ENCODE peak calls at places on chromosomes 13 and 19, in five cellular contexts. One of them, this sample, is unnamed.
A peak's percentile ranks its signal among the peaks of the same experiment; 100 is the strongest.

GRCh38 chr13:31046711-31047279 is 114.3 kb downstream of the TEX26 start:
- DNase-seq in H9: no peak
- DNase-seq in IMR-90: peak; percentile 68
- DNase-seq in mesenchymal stem cell: peak; percentile 95
- DNase-seq in neuronal stem cell: no peak
- DNase-seq in this sample: no peak

GRCh38 chr13:99339736-99340392 is 32.7 kb upstream of the GPR183 start:
- DNase-seq in neuronal stem cell: no peak
- DNase-seq in IMR-90: peak; percentile 72
- DNase-seq in mesenchymal stem cell: peak; percentile 54
- DNase-seq in H9: no peak
- DNase-seq in this sample: peak; percentile 55

GRCh38 chr13:75796825-75797224 is 160.7 kb downstream of the LMO7 start:
- DNase-seq in mesenchymal stem cell: no peak
- DNase-seq in neuronal stem cell: no peak
- DNase-seq in H9: no peak
- DNase-seq in IMR-90: no peak
- DNase-seq in this sample: no peak

GRCh38 chr13:37995052-37995451 is 125.5 kb upstream of the TRPC4 start:
- DNase-seq in H9: no peak
- DNase-seq in mesenchymal stem cell: peak; percentile 54
- DNase-seq in IMR-90: peak; percentile 0
- DNase-seq in neuronal stem cell: peak; percentile 27
- DNase-seq in this sample: no peak

GRCh38 chr13:29654807-29655547 is 59.5 kb upstream of the SLC7A1 start:
- DNase-seq in neuronal stem cell: no peak
- DNase-seq in mesenchymal stem cell: no peak
- DNase-seq in H9: no peak
- DNase-seq in IMR-90: peak; percentile 86
- DNase-seq in this sample: no peak

GRCh38 chr13:25267715-25268114 is 19.6 kb downstream of the MTMR6 start:
- DNase-seq in IMR-90: peak; percentile 26
- DNase-seq in H9: no peak
- DNase-seq in neuronal stem cell: no peak
- DNase-seq in mesenchymal stem cell: peak; percentile 40
- DNase-seq in this sample: no peak

GRCh38 chr13:45674908-45675307 is 27.2 kb upstream of the CBY2 start:
- DNase-seq in neuronal stem cell: peak; percentile 9
- DNase-seq in H9: no peak
- DNase-seq in IMR-90: peak; percentile 52
- DNase-seq in mesenchymal stem cell: peak; percentile 18
- DNase-seq in this sample: no peak

GRCh38 chr19:49954933-49955332 is 6.0 kb downstream of the SIGLEC11 start:
- DNase-seq in IMR-90: peak; percentile 16
- DNase-seq in H9: no peak
- DNase-seq in neuronal stem cell: no peak
- DNase-seq in mesenchymal stem cell: no peak
- DNase-seq in this sample: no peak

GRCh38 chr19:12664406-12665280 is 1.9 kb downstream of the MAN2B1 start:
- DNase-seq in mesenchymal stem cell: no peak
- DNase-seq in neuronal stem cell: no peak
- DNase-seq in IMR-90: no peak
- DNase-seq in H9: peak; percentile 96
- DNase-seq in this sample: no peak

GRCh38 chr13:101626925-101627555 is 174.6 kb downstream of the ITGBL1 start:
- DNase-seq in mesenchymal stem cell: peak; percentile 32
- DNase-seq in IMR-90: peak; percentile 2
- DNase-seq in neuronal stem cell: no peak
- DNase-seq in H9: no peak
- DNase-seq in this sample: no peak

GRCh38 chr13:99464441-99464949 is 36.8 kb upstream of the TM9SF2 start:
- DNase-seq in neuronal stem cell: no peak
- DNase-seq in mesenchymal stem cell: peak; percentile 42
- DNase-seq in IMR-90: peak; percentile 48
- DNase-seq in H9: no peak
- DNase-seq in this sample: no peak

GRCh38 chr13:94323746-94324408 is 155.6 kb downstream of the DCT start:
- DNase-seq in mesenchymal stem cell: no peak
- DNase-seq in IMR-90: no peak
- DNase-seq in H9: no peak
- DNase-seq in neuronal stem cell: no peak
- DNase-seq in this sample: no peak

GRCh38 chr13:59452189-59452588 is 711.5 kb downstream of the DIAPH3 start:
- DNase-seq in IMR-90: no peak
- DNase-seq in H9: no peak
- DNase-seq in neuronal stem cell: no peak
- DNase-seq in mesenchymal stem cell: no peak
- DNase-seq in this sample: peak; percentile 26

GRCh38 chr13:45349438-45349837 is 8.5 kb upstream of the TPT1 start:
- DNase-seq in H9: no peak
- DNase-seq in IMR-90: peak; percentile 51
- DNase-seq in neuronal stem cell: no peak
- DNase-seq in mesenchymal stem cell: peak; percentile 75
- DNase-seq in this sample: no peak

GRCh38 chr13:70817571-70817970 is 709.3 kb upstream of the KLHL1 start:
- DNase-seq in mesenchymal stem cell: peak; percentile 56
- DNase-seq in IMR-90: peak; percentile 41
- DNase-seq in H9: no peak
- DNase-seq in neuronal stem cell: no peak
- DNase-seq in this sample: no peak

GRCh38 chr19:18311495-18311894 is 11.4 kb downstream of the LSM4 start:
- DNase-seq in mesenchymal stem cell: no peak
- DNase-seq in IMR-90: no peak
- DNase-seq in neuronal stem cell: no peak
- DNase-seq in H9: no peak
- DNase-seq in this sample: no peak

GRCh38 chr13:52371736-52372247 is 34.2 kb downstream of the THSD1 start:
- DNase-seq in neuronal stem cell: peak; percentile 4
- DNase-seq in mesenchymal stem cell: peak; percentile 22
- DNase-seq in H9: no peak
- DNase-seq in IMR-90: peak; percentile 63
- DNase-seq in this sample: no peak

GRCh38 chr13:77985866-77986636 is 67.4 kb upstream of the EDNRB start:
- DNase-seq in H9: no peak
- DNase-seq in mesenchymal stem cell: no peak
- DNase-seq in neuronal stem cell: no peak
- DNase-seq in IMR-90: no peak
- DNase-seq in this sample: no peak

GRCh38 chr19:51354742-51355148 is 11.4 kb downstream of the ETFB start:
- DNase-seq in mesenchymal stem cell: peak; percentile 46
- DNase-seq in neuronal stem cell: peak; percentile 87
- DNase-seq in IMR-90: peak; percentile 19
- DNase-seq in H9: peak; percentile 73
- DNase-seq in this sample: no peak

GRCh38 chr13:47904891-47905290 is 96.2 kb downstream of the SUCLA2 start:
- DNase-seq in mesenchymal stem cell: no peak
- DNase-seq in IMR-90: no peak
- DNase-seq in neuronal stem cell: no peak
- DNase-seq in H9: no peak
- DNase-seq in this sample: no peak

GRCh38 chr13:99948411-99948810 is 23.2 kb downstream of the ZIC5 start:
- DNase-seq in neuronal stem cell: no peak
- DNase-seq in H9: no peak
- DNase-seq in mesenchymal stem cell: no peak
- DNase-seq in IMR-90: no peak
- DNase-seq in this sample: no peak

GRCh38 chr19:33429891-33430673 is 56.6 kb downstream of the CEBPG start:
- DNase-seq in IMR-90: no peak
- DNase-seq in H9: no peak
- DNase-seq in mesenchymal stem cell: no peak
- DNase-seq in neuronal stem cell: no peak
- DNase-seq in this sample: no peak

GRCh38 chr19:6022570-6023049 is 44.7 kb upstream of the RANBP3 start:
- DNase-seq in mesenchymal stem cell: no peak
- DNase-seq in IMR-90: no peak
- DNase-seq in H9: no peak
- DNase-seq in neuronal stem cell: no peak
- DNase-seq in this sample: no peak
- H2AFZ ChIP-seq in mesenchymal stem cell: no peak overlapping the region
- H2AFZ ChIP-seq in IMR-90: peak overlapping the region; percentile 91
- H2AFZ ChIP-seq in H9: no peak overlapping the region
- H2AFZ ChIP-seq in neuronal stem cell: no peak overlapping the region
- H2AFZ ChIP-seq in this sample: no peak overlapping the region

GRCh38 chr19:9936151-9937000 is at the start of gene OLFM2:
- DNase-seq in H9: peak; percentile 89
- DNase-seq in mesenchymal stem cell: no peak
- DNase-seq in neuronal stem cell: peak; percentile 63
- DNase-seq in IMR-90: no peak
- DNase-seq in this sample: no peak

GRCh38 chr19:9935409-9936062 is 779 bp downstream of the OLFM2 start:
- DNase-seq in mesenchymal stem cell: no peak
- DNase-seq in H9: peak; percentile 32
- DNase-seq in neuronal stem cell: no peak
- DNase-seq in IMR-90: no peak
- DNase-seq in this sample: no peak

GRCh38 chr19:9937001-9937411 is 691 bp upstream of the OLFM2 start:
- DNase-seq in neuronal stem cell: no peak
- DNase-seq in IMR-90: no peak
- DNase-seq in mesenchymal stem cell: no peak
- DNase-seq in H9: peak; percentile 73
- DNase-seq in this sample: no peak

GRCh38 chr19:9932835-9933234 is 3.5 kb downstream of the OLFM2 start:
- DNase-seq in H9: no peak
- DNase-seq in neuronal stem cell: no peak
- DNase-seq in mesenchymal stem cell: no peak
- DNase-seq in IMR-90: no peak
- DNase-seq in this sample: no peak

GRCh38 chr19:9934132-9934950 is 2.0 kb downstream of the OLFM2 start:
- DNase-seq in neuronal stem cell: peak; percentile 87
- DNase-seq in IMR-90: peak; percentile 69
- DNase-seq in mesenchymal stem cell: peak; percentile 72
- DNase-seq in H9: peak; percentile 87
- DNase-seq in this sample: peak; percentile 58
- H3K4ac ChIP-seq in neuronal stem cell: no peak overlapping the region
- H3K4ac ChIP-seq in IMR-90: peak overlapping the region; percentile 59
- H3K4ac ChIP-seq in mesenchymal stem cell: no peak overlapping the region
- H3K4ac ChIP-seq in H9: no peak overlapping the region
- H3K4ac ChIP-seq in this sample: no peak overlapping the region

GRCh38 chr19:38975861-38976271 is 324 bp upstream of the FBXO17 start:
- DNase-seq in mesenchymal stem cell: peak; percentile 61
- DNase-seq in H9: peak; percentile 56
- DNase-seq in IMR-90: peak; percentile 31
- DNase-seq in neuronal stem cell: peak; percentile 37
- DNase-seq in this sample: no peak

GRCh38 chr19:38977445-38978314 is 2.1 kb upstream of the FBXO17 start:
- DNase-seq in mesenchymal stem cell: peak; percentile 67
- DNase-seq in H9: no peak
- DNase-seq in neuronal stem cell: no peak
- DNase-seq in IMR-90: peak; percentile 50
- DNase-seq in this sample: no peak

GRCh38 chr19:38975214-38975860 is at the start of gene FBXO17:
- DNase-seq in neuronal stem cell: peak; percentile 50
- DNase-seq in H9: peak; percentile 67
- DNase-seq in mesenchymal stem cell: peak; percentile 72
- DNase-seq in IMR-90: peak; percentile 63
- DNase-seq in this sample: peak; percentile 38

GRCh38 chr19:38971672-38972071 is 3.9 kb downstream of the FBXO17 start:
- DNase-seq in mesenchymal stem cell: no peak
- DNase-seq in H9: no peak
- DNase-seq in neuronal stem cell: no peak
- DNase-seq in IMR-90: no peak
- DNase-seq in this sample: no peak

DNA sequence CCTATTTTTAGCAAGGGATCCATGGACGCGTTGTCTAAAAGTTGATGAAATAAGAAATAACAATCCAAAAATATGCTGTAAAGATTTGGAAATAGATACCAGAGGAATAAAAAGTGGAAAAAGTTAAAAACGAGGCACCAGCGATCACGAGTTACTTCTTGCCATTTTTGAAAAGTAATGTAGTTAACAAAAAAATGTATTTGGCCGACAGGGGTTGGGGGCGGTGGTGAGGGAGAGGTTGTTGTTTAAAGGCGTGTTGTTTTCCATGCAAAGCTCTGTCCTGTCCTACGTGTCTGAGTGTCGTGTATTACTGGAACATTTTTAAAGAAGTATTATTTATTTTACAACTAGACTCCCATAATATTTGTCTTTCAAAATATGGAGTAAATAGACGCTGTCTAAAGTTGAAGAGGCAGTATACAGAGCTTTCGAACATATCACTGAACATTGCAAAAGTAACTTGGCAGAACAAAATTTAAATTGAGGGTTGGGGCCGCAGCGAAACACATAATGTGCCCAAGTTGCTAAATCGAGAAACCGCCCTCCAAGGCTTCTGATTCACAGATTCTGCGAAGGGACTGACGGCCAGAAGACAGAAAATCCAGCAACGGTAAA is 836 bp downstream of the FBXO17 start:
- DNase-seq in mesenchymal stem cell: no peak
- DNase-seq in neuronal stem cell: no peak
- DNase-seq in H9: no peak
- DNase-seq in IMR-90: no peak
- DNase-seq in this sample: no peak
- H2AFZ ChIP-seq in mesenchymal stem cell: peak overlapping the region; percentile 79
- H2AFZ ChIP-seq in neuronal stem cell: peak overlapping the region; percentile 85
- H2AFZ ChIP-seq in H9: no peak overlapping the region
- H2AFZ ChIP-seq in IMR-90: peak overlapping the region; percentile 97
- H2AFZ ChIP-seq in this sample: peak overlapping the region; percentile 92

GRCh38 chr19:35719402-35720162 is 1.8 kb downstream of the KMT2B start:
- DNase-seq in mesenchymal stem cell: no peak
- DNase-seq in neuronal stem cell: no peak
- DNase-seq in IMR-90: no peak
- DNase-seq in H9: no peak
- DNase-seq in this sample: no peak

GRCh38 chr19:35720163-35720524 is 2.3 kb downstream of the KMT2B start:
- DNase-seq in mesenchymal stem cell: no peak
- DNase-seq in IMR-90: no peak
- DNase-seq in H9: no peak
- DNase-seq in neuronal stem cell: no peak
- DNase-seq in this sample: no peak

GRCh38 chr19:35716985-35717664 is 678 bp upstream of the KMT2B start:
- DNase-seq in IMR-90: peak; percentile 94
- DNase-seq in neuronal stem cell: peak; percentile 95
- DNase-seq in H9: peak; percentile 95
- DNase-seq in mesenchymal stem cell: peak; percentile 97
- DNase-seq in this sample: peak; percentile 86

GRCh38 chr19:35717665-35718344 is at the start of gene KMT2B:
- DNase-seq in neuronal stem cell: no peak
- DNase-seq in mesenchymal stem cell: no peak
- DNase-seq in IMR-90: no peak
- DNase-seq in H9: peak; percentile 98
- DNase-seq in this sample: no peak

DNA sequence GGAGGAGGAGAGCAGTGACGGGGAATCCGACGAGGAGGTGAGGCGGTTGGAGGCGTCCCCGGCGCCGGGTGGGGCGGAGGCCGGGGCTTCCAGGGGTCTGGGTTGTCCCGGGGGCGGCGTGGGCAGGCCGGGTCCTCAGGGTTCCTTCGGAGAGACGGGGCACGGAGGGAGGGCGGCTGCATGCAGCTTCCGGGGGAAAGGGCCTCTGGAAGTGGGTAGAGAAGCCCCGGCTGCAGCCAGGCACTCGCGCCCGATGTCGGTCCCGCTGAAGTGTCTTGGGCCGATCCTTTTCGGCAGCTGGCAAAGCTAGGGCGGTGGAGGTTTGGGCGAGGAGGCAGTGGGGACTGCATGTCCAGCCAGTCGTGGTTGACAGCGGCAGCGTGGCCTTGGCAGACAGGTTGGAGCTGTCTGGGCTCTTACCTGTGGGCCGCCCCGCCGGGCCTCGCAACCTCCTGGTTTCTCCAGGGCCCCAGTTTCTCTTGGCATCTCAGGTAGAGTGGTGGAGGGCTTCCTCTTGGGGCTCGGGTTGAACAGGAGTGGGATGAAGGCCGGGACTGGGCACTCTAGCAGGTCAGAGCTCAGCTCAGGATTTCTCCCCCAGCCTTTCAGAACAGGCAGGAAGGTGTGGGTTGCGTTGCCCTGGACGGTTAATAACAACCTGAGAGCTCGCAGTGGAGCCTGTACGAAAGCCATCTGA is 690 bp downstream of the KMT2B start:
- DNase-seq in neuronal stem cell: peak; percentile 21
- DNase-seq in IMR-90: no peak
- DNase-seq in H9: no peak
- DNase-seq in mesenchymal stem cell: peak; percentile 30
- DNase-seq in this sample: peak; percentile 59
- H3K4ac ChIP-seq in neuronal stem cell: no peak overlapping the region
- H3K4ac ChIP-seq in IMR-90: peak overlapping the region; percentile 90
- H3K4ac ChIP-seq in H9: no peak overlapping the region
- H3K4ac ChIP-seq in mesenchymal stem cell: peak overlapping the region; percentile 86
- H3K4ac ChIP-seq in this sample: peak overlapping the region; percentile 9

This sample was measured in trophoblast cell.